ENCODE peak calls at places on chromosome 5, in six cellular contexts. A is cardiac fibroblast, U is left lung, Z is adipocyte, J is ovary, X is iPS DF 6.9. I is an unnamed sample.

GRCh38 chr5:157918811-157919742 is 60.1 kb upstream of the CLINT1 start:
- DNase-seq in X (no peak), J (no peak), Z (peak), A (no peak), U (no peak), I (no peak)

GRCh38 chr5:99004960-99005359 is 76.2 kb upstream of the CHD1 start:
- DNase-seq in U (no peak), X (no peak), Z (no peak), J (no peak), A (no peak), I (no peak)

GRCh38 chr5:118199801-118200200 is 788.5 kb downstream of the DTWD2 start:
- DNase-seq in A (no peak), J (no peak), Z (no peak), X (no peak), U (no peak), I (no peak)

GRCh38 chr5:120655828-120656435 is 191.8 kb downstream of the PRR16 start:
- DNase-seq in Z (peak), X (peak), U (no peak), A (peak), J (no peak), I (no peak)

GRCh38 chr5:54205453-54205852 is 104.9 kb downstream of the ARL15 start:
- DNase-seq in J (no peak), X (no peak), U (no peak), Z (no peak), A (no peak), I (no peak)

GRCh38 chr5:50751064-50751657 is 84.7 kb downstream of the PARP8 start:
- DNase-seq in U (no peak), Z (peak), X (peak), J (no peak), A (peak), I (no peak)

GRCh38 chr5:142514196-142514595 is 171.7 kb downstream of the FGF1 start:
- DNase-seq in U (no peak), X (no peak), Z (no peak), J (no peak), A (peak), I (no peak)

GRCh38 chr5:100643473-100643872 is 108.3 kb downstream of the FAM174A start:
- DNase-seq in A (peak), U (no peak), X (no peak), J (no peak), Z (no peak), I (no peak)

GRCh38 chr5:149466457-149466972 is 84.7 kb downstream of the CSNK1A1 start:
- DNase-seq in Z (no peak), U (no peak), X (no peak), J (no peak), A (peak), I (no peak)

GRCh38 chr5:150485770-150486401 is 22.0 kb upstream of the NDST1 start:
- DNase-seq in A (no peak), X (no peak), Z (peak), U (peak), J (peak), I (no peak)

GRCh38 chr5:157290981-157291711 is 25.2 kb downstream of the CYFIP2 start:
- DNase-seq in U (no peak), J (no peak), X (no peak), A (peak), Z (no peak), I (peak)

GRCh38 chr5:134603059-134603458 is 29.6 kb downstream of the SAR1B start:
- DNase-seq in U (no peak), Z (peak), A (peak), J (no peak), X (no peak), I (no peak)

GRCh38 chr5:145968970-145969713 is 32.8 kb downstream of the SH3RF2 start:
- DNase-seq in X (no peak), A (no peak), Z (no peak), U (no peak), J (no peak), I (no peak)

GRCh38 chr5:100902406-100903035 is 561 bp downstream of the ST8SIA4 start:
- DNase-seq in J (no peak), A (peak), Z (no peak), U (peak), X (no peak), I (no peak)

GRCh38 chr5:147989977-147990376 is 73.8 kb upstream of the SPINK5 start:
- DNase-seq in J (no peak), X (no peak), A (peak), Z (peak), U (no peak), I (no peak)

DNA sequence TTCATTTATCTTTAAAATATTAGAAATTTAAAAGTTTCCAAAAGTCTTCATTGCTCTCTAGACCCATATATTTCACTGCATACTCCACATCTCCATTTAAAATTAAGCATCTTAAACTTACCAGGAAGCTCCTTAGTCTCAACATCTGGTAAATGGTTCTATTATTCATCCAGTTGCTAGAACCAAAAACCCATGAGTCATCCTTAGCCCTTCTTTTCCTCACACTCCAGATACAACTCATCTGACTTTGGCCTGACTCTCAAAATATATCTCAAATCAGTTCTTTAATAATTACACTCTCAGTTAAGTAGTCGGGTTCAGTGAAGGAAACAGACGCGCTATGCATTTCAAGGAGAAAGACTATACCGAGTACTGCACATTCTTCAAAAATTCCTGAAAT is 110.2 kb upstream of the COX7C start:
- DNase-seq in Z (no peak), X (no peak), U (no peak), A (no peak), J (no peak), I (no peak)
- H3K4me3 ChIP-seq in Z (no peak), X (no peak), U (no peak), A (no peak), J (no peak), I (no peak)

DNA sequence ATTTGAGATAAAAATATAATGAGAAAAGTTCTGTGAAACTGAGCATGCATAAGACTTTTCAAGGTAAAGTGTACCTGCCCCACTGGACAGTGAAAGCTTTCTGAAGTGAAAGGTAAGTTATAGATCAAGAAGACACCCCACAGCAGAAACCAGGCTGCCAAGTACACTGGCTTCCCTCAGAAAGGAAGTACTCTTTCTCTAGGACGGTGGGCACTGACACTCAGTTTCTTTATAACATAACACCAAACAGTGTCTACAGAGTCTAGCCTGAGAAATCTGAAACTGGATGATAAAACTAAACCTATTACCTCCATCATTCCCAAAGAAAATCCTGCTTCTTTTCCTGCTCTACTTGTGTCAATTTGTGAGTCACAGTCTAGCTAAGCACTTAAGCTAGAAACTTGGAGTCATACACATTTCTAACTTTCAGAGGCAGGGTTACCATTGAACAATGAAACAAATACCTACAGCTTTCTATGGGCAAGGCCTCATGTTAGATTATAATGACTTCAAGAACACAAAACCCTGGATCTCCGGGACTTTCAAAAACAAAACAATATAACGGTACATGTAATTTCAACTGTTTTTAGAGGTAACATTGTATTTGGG is 136.7 kb downstream of the CPLANE1 start:
- DNase-seq in Z (no peak), U (no peak), A (no peak), J (no peak), X (no peak), I (no peak)
- H3K4me3 ChIP-seq in Z (no peak), U (no peak), A (no peak), J (no peak), X (no peak), I (no peak)

GRCh38 chr5:139650689-139651501 is 2.7 kb downstream of the CXXC5 start:
- DNase-seq in J (no peak), Z (peak), A (no peak), U (peak), X (no peak), I (peak)

GRCh38 chr5:139651502-139651862 is 3.3 kb downstream of the CXXC5 start:
- DNase-seq in U (no peak), X (no peak), Z (no peak), A (peak), J (no peak), I (no peak)

GRCh38 chr5:139652788-139653241 is 4.7 kb downstream of the CXXC5 start:
- DNase-seq in Z (peak), U (no peak), A (peak), X (no peak), J (no peak), I (no peak)

GRCh38 chr5:139653616-139654015 is 5.5 kb downstream of the CXXC5 start:
- DNase-seq in A (no peak), J (no peak), U (peak), Z (peak), X (no peak), I (no peak)

DNA sequence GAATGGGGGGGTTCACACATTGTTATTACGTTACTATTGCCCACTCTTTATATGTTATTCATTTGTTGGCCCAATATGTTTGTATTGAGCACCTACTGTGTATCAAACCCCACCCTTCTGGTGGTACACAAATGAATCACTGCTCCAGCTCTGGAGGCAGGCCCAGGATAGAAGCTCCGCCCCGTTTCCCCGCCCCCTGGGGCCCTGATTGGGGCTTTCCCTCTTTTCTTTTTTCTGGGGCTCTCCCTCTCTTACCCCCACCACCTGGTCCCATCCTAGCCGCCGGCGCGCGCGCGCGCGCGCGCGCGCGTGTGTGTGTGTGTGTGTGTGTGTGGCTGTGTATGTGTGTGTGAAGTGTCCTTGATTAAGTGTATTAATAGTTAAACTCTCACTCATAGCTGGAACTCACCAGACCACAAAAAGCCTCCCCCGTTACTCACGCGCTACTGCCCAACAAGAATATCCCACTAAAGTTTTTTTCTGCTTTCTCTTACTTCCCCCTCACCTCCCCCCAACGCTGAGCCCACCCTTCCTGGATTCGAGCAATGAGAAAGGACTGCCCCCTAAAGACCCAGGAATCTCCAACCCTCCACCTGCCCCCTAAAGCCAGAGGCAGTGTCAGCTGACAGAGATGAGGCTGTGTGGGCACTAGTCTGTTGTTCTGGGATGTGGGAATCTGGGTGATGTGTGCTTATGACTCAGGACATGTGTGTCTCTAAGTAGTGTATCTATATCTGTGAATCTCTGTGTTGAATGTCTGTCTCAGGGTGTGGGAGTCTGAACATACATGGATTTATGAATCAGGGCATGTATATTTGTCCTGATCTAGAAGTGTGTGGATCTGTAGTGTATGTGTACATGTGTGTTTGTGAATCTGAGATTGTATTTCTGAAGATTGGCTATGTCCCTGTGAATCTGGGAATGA is 4.0 kb downstream of the CXXC5 start:
- DNase-seq in Z (peak), X (no peak), J (no peak), U (peak), A (peak), I (peak)
- H3K4me3 ChIP-seq in Z (peak), X (no peak), J (no peak), U (no peak), A (peak), I (peak)

GRCh38 chr5:140362311-140362710 is 2.3 kb downstream of the SLC4A9 start:
- DNase-seq in U (no peak), Z (no peak), X (no peak), J (no peak), A (no peak), I (no peak)

GRCh38 chr5:140362875-140363630 is 3.1 kb downstream of the SLC4A9 start:
- DNase-seq in Z (peak), U (peak), J (peak), X (peak), A (peak), I (peak)

GRCh38 chr5:140365282-140365681 is 5.3 kb downstream of the SLC4A9 start:
- DNase-seq in J (no peak), A (no peak), Z (no peak), X (no peak), U (no peak), I (no peak)

GRCh38 chr5:140364472-140364765 is 4.4 kb downstream of the SLC4A9 start:
- DNase-seq in X (no peak), U (no peak), A (no peak), J (no peak), Z (no peak), I (no peak)

GRCh38 chr5:140363631-140364471 is 3.9 kb downstream of the SLC4A9 start:
- DNase-seq in X (no peak), U (no peak), Z (no peak), J (no peak), A (no peak), I (no peak)
- H3K4me3 ChIP-seq in X (peak), U (no peak), Z (peak), J (no peak), A (peak), I (peak)

GRCh38 chr5:107968465-107968864 is 297.7 kb upstream of the EFNA5 start:
- DNase-seq in A (peak), Z (peak), U (no peak), X (no peak), J (no peak), I (no peak)
- H3K4me3 ChIP-seq in A (no peak), Z (no peak), U (no peak), X (no peak), J (no peak), I (no peak)

DNA sequence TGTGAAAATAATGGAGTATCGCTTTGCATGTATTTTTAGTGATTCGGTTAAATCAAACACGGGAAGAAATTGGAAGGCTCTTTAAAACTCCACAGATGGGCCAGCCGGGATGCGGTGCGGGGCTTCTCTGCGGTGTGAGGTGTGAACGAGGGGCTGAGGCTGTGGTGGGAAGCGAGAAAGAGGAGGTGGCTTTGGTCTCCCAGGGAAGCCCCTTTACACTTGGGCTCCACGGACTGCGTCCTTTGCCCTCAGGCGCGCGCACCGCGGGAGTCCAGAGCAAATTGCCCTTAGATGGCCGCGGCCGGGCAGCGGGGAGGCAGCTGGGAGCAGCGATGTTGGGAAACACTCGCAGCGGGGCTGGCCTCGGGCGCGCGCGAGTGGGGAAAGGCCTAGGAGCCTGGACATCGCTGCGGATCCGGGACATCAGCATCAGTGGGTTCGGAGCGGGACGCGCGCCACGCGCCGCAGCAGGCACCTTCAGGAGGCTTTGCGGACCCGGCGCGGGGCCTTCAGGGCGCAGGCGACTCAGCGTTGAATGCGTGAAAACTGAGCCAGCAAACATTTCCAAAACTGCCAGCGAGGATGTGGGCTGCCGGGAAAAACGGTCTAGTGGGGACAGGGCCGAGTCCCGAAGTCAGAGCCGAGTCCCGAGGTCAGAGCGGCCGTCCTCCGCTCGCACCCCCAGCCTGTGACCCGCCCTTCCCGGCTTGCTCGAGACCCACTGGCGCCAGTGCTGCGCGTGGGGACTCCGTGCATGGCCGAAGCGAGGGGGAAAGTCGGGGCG is 6.5 kb downstream of the IRX1 start:
- DNase-seq in X (no peak), J (no peak), Z (no peak), U (no peak), A (no peak), I (no peak)
- H3K4me3 ChIP-seq in X (peak), J (no peak), Z (no peak), U (no peak), A (no peak), I (peak)

GRCh38 chr5:35024911-35025510 is 22.7 kb downstream of the AGXT2 start:
- DNase-seq in U (no peak), A (no peak), Z (no peak), J (no peak), X (no peak), I (no peak)

GRCh38 chr5:35023531-35024178 is 24.1 kb downstream of the AGXT2 start:
- DNase-seq in U (no peak), A (no peak), Z (no peak), X (no peak), J (no peak), I (no peak)

GRCh38 chr5:35029333-35029732 is 18.4 kb downstream of the AGXT2 start:
- DNase-seq in Z (no peak), U (no peak), X (no peak), A (peak), J (no peak), I (no peak)

GRCh38 chr5:35026280-35026840 is 21.4 kb downstream of the AGXT2 start:
- DNase-seq in J (no peak), Z (no peak), U (no peak), A (peak), X (no peak), I (no peak)

DNA sequence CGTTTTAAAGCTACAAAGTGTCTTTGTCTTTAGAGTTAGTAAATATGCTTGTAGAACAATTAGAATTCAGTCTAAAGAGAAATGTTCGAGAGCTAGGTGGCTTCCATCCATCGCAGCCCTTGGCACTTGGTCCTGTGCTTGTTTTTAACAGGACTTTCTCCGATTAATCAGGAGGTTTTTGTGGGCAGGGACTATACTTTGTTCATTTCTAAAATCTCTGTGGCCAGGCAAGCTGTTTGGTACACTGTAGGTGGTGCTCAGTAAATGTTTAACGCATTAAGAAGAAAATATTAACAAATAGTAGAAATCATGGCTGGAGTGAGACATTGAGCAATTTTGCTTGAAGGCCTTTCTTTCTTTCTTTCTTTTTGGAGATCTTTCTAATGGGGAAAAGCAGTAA is 20.8 kb downstream of the AGXT2 start:
- DNase-seq in Z (no peak), A (no peak), U (no peak), J (no peak), X (no peak), I (no peak)
- H3K4me3 ChIP-seq in Z (no peak), A (no peak), U (no peak), J (no peak), X (no peak), I (no peak)

I was measured in right atrium auricular region.